ENCODE peak calls at places on chromosomes 1 and 21, in seven cellular contexts. One of them, this sample, is unnamed.

GRCh38 chr1:91700332-91700731 is 185.6 kb downstream of the TGFBR3 start:
- DNase-seq in HCT116: no peak
- DNase-seq in colonic mucosa: no peak
- DNase-seq in PC-3: no peak
- DNase-seq in Karpas-422: no peak
- DNase-seq in MM.1S: no peak
- DNase-seq in mesendoderm: no peak
- DNase-seq in this sample: peak

GRCh38 chr1:62384276-62385005 is 52.4 kb upstream of the USP1 start:
- DNase-seq in HCT116: no peak
- DNase-seq in colonic mucosa: peak
- DNase-seq in PC-3: peak
- DNase-seq in Karpas-422: no peak
- DNase-seq in MM.1S: no peak
- DNase-seq in mesendoderm: no peak
- DNase-seq in this sample: peak

GRCh38 chr21:41508415-41509205 is 652 bp upstream of the TMPRSS2 start:
- DNase-seq in HCT116: no peak
- DNase-seq in colonic mucosa: peak
- DNase-seq in PC-3: no peak
- DNase-seq in Karpas-422: no peak
- DNase-seq in MM.1S: no peak
- DNase-seq in mesendoderm: peak
- DNase-seq in this sample: no peak

GRCh38 chr1:77539510-77540142 is 142.8 kb downstream of the ZZZ3 start:
- DNase-seq in HCT116: no peak
- DNase-seq in colonic mucosa: no peak
- DNase-seq in PC-3: peak
- DNase-seq in Karpas-422: peak
- DNase-seq in MM.1S: peak
- DNase-seq in mesendoderm: peak
- DNase-seq in this sample: peak

GRCh38 chr21:34018185-34018584 is 55.2 kb upstream of the MRPS6 start:
- DNase-seq in HCT116: no peak
- DNase-seq in colonic mucosa: no peak
- DNase-seq in PC-3: no peak
- DNase-seq in Karpas-422: peak
- DNase-seq in MM.1S: peak
- DNase-seq in mesendoderm: no peak
- DNase-seq in this sample: no peak

GRCh38 chr21:37829447-37829846 is 86.8 kb downstream of the KCNJ6 start:
- DNase-seq in HCT116: no peak
- DNase-seq in colonic mucosa: peak
- DNase-seq in PC-3: peak
- DNase-seq in Karpas-422: no peak
- DNase-seq in MM.1S: no peak
- DNase-seq in mesendoderm: no peak
- DNase-seq in this sample: peak

GRCh38 chr1:200053639-200054038 is 26.1 kb downstream of the NR5A2 start:
- DNase-seq in HCT116: no peak
- DNase-seq in colonic mucosa: no peak
- DNase-seq in PC-3: no peak
- DNase-seq in Karpas-422: no peak
- DNase-seq in MM.1S: no peak
- DNase-seq in mesendoderm: no peak
- DNase-seq in this sample: no peak

GRCh38 chr1:229184066-229184465 is 86.8 kb upstream of the RAB4A start:
- DNase-seq in HCT116: no peak
- DNase-seq in colonic mucosa: no peak
- DNase-seq in PC-3: no peak
- DNase-seq in Karpas-422: no peak
- DNase-seq in MM.1S: no peak
- DNase-seq in mesendoderm: no peak
- DNase-seq in this sample: no peak

GRCh38 chr1:189500777-189501176 is 976.9 kb downstream of the BRINP3 start:
- DNase-seq in HCT116: no peak
- DNase-seq in colonic mucosa: no peak
- DNase-seq in PC-3: peak
- DNase-seq in Karpas-422: no peak
- DNase-seq in MM.1S: no peak
- DNase-seq in mesendoderm: no peak
- DNase-seq in this sample: peak

GRCh38 chr21:32099812-32100416 is 178.9 kb downstream of the MIS18A start:
- DNase-seq in HCT116: peak
- DNase-seq in colonic mucosa: no peak
- DNase-seq in PC-3: no peak
- DNase-seq in Karpas-422: peak
- DNase-seq in MM.1S: no peak
- DNase-seq in mesendoderm: peak
- DNase-seq in this sample: peak

GRCh38 chr1:53850082-53850673 is 12.1 kb upstream of the NDC1 start:
- DNase-seq in HCT116: no peak
- DNase-seq in colonic mucosa: no peak
- DNase-seq in PC-3: no peak
- DNase-seq in Karpas-422: no peak
- DNase-seq in MM.1S: no peak
- DNase-seq in mesendoderm: no peak
- DNase-seq in this sample: no peak

GRCh38 chr1:118556936-118557335 is 371.9 kb upstream of the SPAG17 start:
- DNase-seq in HCT116: no peak
- DNase-seq in colonic mucosa: no peak
- DNase-seq in PC-3: no peak
- DNase-seq in Karpas-422: no peak
- DNase-seq in MM.1S: no peak
- DNase-seq in mesendoderm: peak
- DNase-seq in this sample: no peak

GRCh38 chr1:82775402-82776000 is 974.8 kb downstream of the ADGRL2 start:
- DNase-seq in HCT116: peak
- DNase-seq in colonic mucosa: peak
- DNase-seq in PC-3: peak
- DNase-seq in Karpas-422: peak
- DNase-seq in MM.1S: no peak
- DNase-seq in mesendoderm: peak
- DNase-seq in this sample: peak

GRCh38 chr1:68291763-68292384 is 59.6 kb upstream of the WLS start:
- DNase-seq in HCT116: no peak
- DNase-seq in colonic mucosa: no peak
- DNase-seq in PC-3: no peak
- DNase-seq in Karpas-422: no peak
- DNase-seq in MM.1S: peak
- DNase-seq in mesendoderm: peak
- DNase-seq in this sample: peak

GRCh38 chr1:167599839-167600581 is 30.0 kb upstream of the RCSD1 start:
- DNase-seq in HCT116: peak
- DNase-seq in colonic mucosa: peak
- DNase-seq in PC-3: peak
- DNase-seq in Karpas-422: peak
- DNase-seq in MM.1S: peak
- DNase-seq in mesendoderm: peak
- DNase-seq in this sample: peak

GRCh38 chr1:179031855-179032513 is 6.3 kb downstream of the FAM20B start:
- DNase-seq in HCT116: no peak
- DNase-seq in colonic mucosa: no peak
- DNase-seq in PC-3: peak
- DNase-seq in Karpas-422: peak
- DNase-seq in MM.1S: no peak
- DNase-seq in mesendoderm: peak
- DNase-seq in this sample: no peak

GRCh38 chr1:225962440-225962975 is 21.5 kb upstream of the LEFTY2 start:
- DNase-seq in HCT116: no peak
- DNase-seq in colonic mucosa: peak
- DNase-seq in PC-3: no peak
- DNase-seq in Karpas-422: peak
- DNase-seq in MM.1S: peak
- DNase-seq in mesendoderm: peak
- DNase-seq in this sample: peak

GRCh38 chr1:15719721-15720120 is 16.3 kb upstream of the SLC25A34 start:
- DNase-seq in HCT116: no peak
- DNase-seq in colonic mucosa: no peak
- DNase-seq in PC-3: no peak
- DNase-seq in Karpas-422: no peak
- DNase-seq in MM.1S: no peak
- DNase-seq in mesendoderm: peak
- DNase-seq in this sample: no peak

GRCh38 chr1:208118306-208118705 is 125.9 kb downstream of the PLXNA2 start:
- DNase-seq in HCT116: no peak
- DNase-seq in colonic mucosa: no peak
- DNase-seq in PC-3: no peak
- DNase-seq in Karpas-422: no peak
- DNase-seq in MM.1S: no peak
- DNase-seq in mesendoderm: no peak
- DNase-seq in this sample: no peak

DNA sequence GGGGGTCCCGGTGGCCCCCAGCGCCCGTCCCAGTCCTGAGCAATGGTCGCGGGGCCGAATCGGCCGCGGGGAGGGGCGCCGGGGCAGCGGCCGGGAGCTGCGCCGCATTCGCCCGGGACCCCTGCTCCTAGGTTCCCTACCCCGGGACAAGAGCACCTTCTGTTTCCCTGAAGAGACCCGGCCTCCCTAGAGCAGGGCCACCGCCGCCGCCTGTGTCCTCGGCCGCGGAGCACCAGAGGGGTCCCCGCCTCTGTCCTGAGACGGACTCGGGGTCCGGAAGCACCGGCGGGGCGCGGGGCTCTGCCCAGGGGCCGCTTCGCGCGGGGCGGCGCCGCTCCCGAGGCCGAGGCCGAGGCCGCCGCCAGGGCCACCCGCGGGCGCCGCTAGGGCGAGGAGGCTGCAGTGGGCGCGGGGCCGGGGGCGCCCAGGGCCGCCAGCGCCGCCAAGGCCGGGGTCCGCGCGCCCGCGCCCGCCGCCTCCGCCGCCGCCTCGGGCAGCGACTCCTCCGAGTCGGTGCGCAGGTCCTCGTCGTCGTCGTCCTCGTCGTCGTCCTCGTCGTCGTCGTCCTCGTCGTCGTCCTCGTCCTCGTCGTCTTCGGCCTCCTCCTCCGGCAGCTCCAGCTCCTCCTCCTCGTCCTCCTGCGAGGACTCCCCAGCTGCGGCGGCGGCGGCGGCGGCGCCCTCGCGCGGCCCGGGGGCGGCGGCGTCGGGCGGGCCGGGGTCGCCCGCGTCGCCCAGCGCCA is 157.7 kb downstream of the CASZ1 start:
- DNase-seq in HCT116: no peak
- DNase-seq in colonic mucosa: no peak
- DNase-seq in PC-3: no peak
- DNase-seq in Karpas-422: no peak
- DNase-seq in MM.1S: no peak
- DNase-seq in mesendoderm: no peak
- DNase-seq in this sample: peak
- H3K4me3 ChIP-seq in HCT116: no peak
- H3K4me3 ChIP-seq in colonic mucosa: no peak
- H3K4me3 ChIP-seq in PC-3: no peak
- H3K4me3 ChIP-seq in Karpas-422: no peak
- H3K4me3 ChIP-seq in MM.1S: no peak
- H3K4me3 ChIP-seq in mesendoderm: no peak
- H3K4me3 ChIP-seq in this sample: no peak

DNA sequence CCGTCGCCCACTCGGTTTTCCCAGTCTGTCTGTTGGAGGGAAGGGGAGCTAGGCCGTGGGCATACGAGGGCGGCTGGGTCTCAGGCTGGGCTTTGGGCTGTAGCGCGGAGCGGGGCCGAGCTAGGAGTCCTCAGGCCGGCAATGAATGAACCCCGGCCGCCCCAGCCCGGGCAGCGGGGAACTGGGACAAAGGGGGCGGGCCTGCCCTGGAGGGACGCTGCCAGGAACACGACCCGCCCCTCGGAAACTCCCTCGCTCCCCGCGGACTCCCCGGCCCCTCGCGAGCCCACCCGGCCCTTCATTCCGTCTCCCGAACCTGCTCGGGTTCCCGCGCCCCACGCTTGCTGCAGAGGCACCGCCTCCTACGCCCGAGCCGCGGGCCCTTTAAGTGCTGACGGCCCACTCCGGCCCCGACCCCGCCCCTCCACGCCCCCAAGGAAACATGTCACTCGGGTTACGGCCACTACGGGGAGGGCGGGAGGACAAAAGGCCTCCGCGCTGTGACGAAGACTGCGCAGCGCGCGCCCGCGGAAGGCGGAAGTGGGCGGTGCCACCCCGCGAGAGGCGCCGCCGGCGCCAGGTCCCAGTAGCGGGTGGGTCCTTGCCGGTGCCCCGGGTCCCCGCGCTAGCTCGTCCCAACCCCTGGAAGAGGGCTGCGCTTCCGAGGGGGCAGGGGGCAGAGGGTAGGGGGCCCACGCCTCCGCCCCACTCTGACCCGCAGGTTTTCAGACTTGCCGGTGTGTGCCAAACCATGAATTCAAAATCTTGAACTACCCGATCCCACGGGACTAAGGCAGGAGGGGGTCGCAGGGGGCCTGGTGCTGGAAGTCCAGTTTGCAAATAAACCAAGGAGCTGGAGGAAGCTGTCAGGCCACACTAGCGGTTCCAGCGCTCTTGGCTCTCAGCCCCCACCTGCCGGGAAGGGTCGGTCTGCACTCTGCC is at the start of gene GALE:
- DNase-seq in HCT116: peak
- DNase-seq in colonic mucosa: peak
- DNase-seq in PC-3: peak
- DNase-seq in Karpas-422: peak
- DNase-seq in MM.1S: peak
- DNase-seq in mesendoderm: peak
- DNase-seq in this sample: peak
- H3K9ac ChIP-seq in HCT116: peak
- H3K9ac ChIP-seq in colonic mucosa: peak
- H3K9ac ChIP-seq in PC-3: peak
- H3K9ac ChIP-seq in Karpas-422: peak
- H3K9ac ChIP-seq in MM.1S: peak
- H3K9ac ChIP-seq in mesendoderm: peak
- H3K9ac ChIP-seq in this sample: peak

GRCh38 chr1:181033128-181033798 is 520 bp upstream of the MR1 start:
- DNase-seq in HCT116: peak
- DNase-seq in colonic mucosa: peak
- DNase-seq in PC-3: no peak
- DNase-seq in Karpas-422: peak
- DNase-seq in MM.1S: no peak
- DNase-seq in mesendoderm: no peak
- DNase-seq in this sample: peak
- H3K4me3 ChIP-seq in HCT116: peak
- H3K4me3 ChIP-seq in colonic mucosa: peak
- H3K4me3 ChIP-seq in PC-3: peak
- H3K4me3 ChIP-seq in Karpas-422: peak
- H3K4me3 ChIP-seq in MM.1S: peak
- H3K4me3 ChIP-seq in mesendoderm: no peak
- H3K4me3 ChIP-seq in this sample: peak

DNA sequence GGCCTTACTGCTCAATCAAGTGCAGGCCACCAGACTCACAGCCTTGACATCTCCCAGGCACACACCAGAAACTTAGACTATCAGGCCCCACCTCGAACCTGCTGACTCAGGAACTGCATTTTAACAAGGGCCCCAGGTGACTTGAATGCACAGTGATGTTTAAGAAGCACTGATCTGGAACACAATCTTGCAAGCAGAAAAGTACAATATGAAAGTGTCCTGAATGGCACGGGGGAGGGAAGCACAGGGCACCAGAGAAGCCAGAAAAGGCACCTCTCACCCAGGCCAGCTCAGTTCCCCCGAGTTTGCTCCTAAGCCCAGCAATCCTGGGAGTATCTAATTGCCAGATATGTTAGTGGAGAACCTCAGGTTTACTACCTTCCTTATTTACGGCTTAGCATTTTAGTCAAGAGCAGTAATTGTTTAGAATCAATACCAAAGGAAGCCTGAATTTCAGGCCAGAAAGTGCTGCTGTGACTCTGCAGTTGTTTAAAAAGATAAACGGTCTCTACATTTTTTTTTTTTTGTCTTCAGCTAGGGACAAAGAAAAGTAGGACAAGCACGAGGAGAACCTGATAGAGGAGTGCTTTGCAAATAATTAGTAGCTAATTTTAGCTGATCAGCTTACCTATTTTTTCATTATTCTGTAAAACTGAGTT is 50.9 kb upstream of the CDC42BPA start:
- DNase-seq in HCT116: no peak
- DNase-seq in colonic mucosa: no peak
- DNase-seq in PC-3: peak
- DNase-seq in Karpas-422: no peak
- DNase-seq in MM.1S: peak
- DNase-seq in mesendoderm: no peak
- DNase-seq in this sample: no peak
- H3K9ac ChIP-seq in HCT116: no peak
- H3K9ac ChIP-seq in colonic mucosa: no peak
- H3K9ac ChIP-seq in PC-3: peak
- H3K9ac ChIP-seq in Karpas-422: no peak
- H3K9ac ChIP-seq in MM.1S: peak
- H3K9ac ChIP-seq in mesendoderm: no peak
- H3K9ac ChIP-seq in this sample: no peak

This sample was measured in adipocyte.